ENCODE peak calls at places on chromosomes 4 and X, in seven cellular contexts. One of them, this sample, is unnamed.
A peak's percentile ranks its signal among the peaks of the same experiment; 100 is the strongest.

GRCh38 chrX:118497180-118497814 is 1.7 kb downstream of the DOCK11 start:
- DNase-seq in activated T-helper 1 cell treated with anti-CD3 and anti-CD28 coated beads, Interleukin-12 subunit alpha, Interleukin-12 subunit beta, Interleukin-2, Interleukin-4 antibody, amounts not matched to agents 30 ng/mL and 10 ng/mL and 1 ng/mL, durations not matched to agents 14 hours and 24 hours and 36 hours: peak; percentile 1
- DNase-seq in DND-41: no peak
- DNase-seq in A172: no peak
- DNase-seq in tibial nerve: no peak
- DNase-seq in HFFc6: no peak
- DNase-seq in heart left ventricle: no peak
- DNase-seq in this sample: no peak

GRCh38 chr4:132572210-132572609 is 576.9 kb upstream of the PCDH10 start:
- DNase-seq in activated T-helper 1 cell treated with anti-CD3 and anti-CD28 coated beads, Interleukin-12 subunit alpha, Interleukin-12 subunit beta, Interleukin-2, Interleukin-4 antibody, amounts not matched to agents 30 ng/mL and 10 ng/mL and 1 ng/mL, durations not matched to agents 14 hours and 24 hours and 36 hours: no peak
- DNase-seq in DND-41: no peak
- DNase-seq in A172: peak; percentile 81
- DNase-seq in tibial nerve: no peak
- DNase-seq in HFFc6: peak; percentile 30
- DNase-seq in heart left ventricle: no peak
- DNase-seq in this sample: no peak

GRCh38 chr4:15376145-15376544 is 51.7 kb upstream of the C1QTNF7 start:
- DNase-seq in activated T-helper 1 cell treated with anti-CD3 and anti-CD28 coated beads, Interleukin-12 subunit alpha, Interleukin-12 subunit beta, Interleukin-2, Interleukin-4 antibody, amounts not matched to agents 30 ng/mL and 10 ng/mL and 1 ng/mL, durations not matched to agents 14 hours and 24 hours and 36 hours: no peak
- DNase-seq in DND-41: no peak
- DNase-seq in A172: no peak
- DNase-seq in tibial nerve: no peak
- DNase-seq in HFFc6: no peak
- DNase-seq in heart left ventricle: no peak
- DNase-seq in this sample: no peak

GRCh38 chr4:24920008-24920407 is 7.2 kb upstream of the CCDC149 start:
- DNase-seq in activated T-helper 1 cell treated with anti-CD3 and anti-CD28 coated beads, Interleukin-12 subunit alpha, Interleukin-12 subunit beta, Interleukin-2, Interleukin-4 antibody, amounts not matched to agents 30 ng/mL and 10 ng/mL and 1 ng/mL, durations not matched to agents 14 hours and 24 hours and 36 hours: no peak
- DNase-seq in DND-41: no peak
- DNase-seq in A172: no peak
- DNase-seq in tibial nerve: no peak
- DNase-seq in HFFc6: no peak
- DNase-seq in heart left ventricle: no peak
- DNase-seq in this sample: no peak

GRCh38 chrX:427812-428725 is 41.4 kb upstream of the PPP2R3B start:
- DNase-seq in activated T-helper 1 cell treated with anti-CD3 and anti-CD28 coated beads, Interleukin-12 subunit alpha, Interleukin-12 subunit beta, Interleukin-2, Interleukin-4 antibody, amounts not matched to agents 30 ng/mL and 10 ng/mL and 1 ng/mL, durations not matched to agents 14 hours and 24 hours and 36 hours: no peak
- DNase-seq in DND-41: no peak
- DNase-seq in A172: no peak
- DNase-seq in tibial nerve: no peak
- DNase-seq in HFFc6: peak; percentile 49
- DNase-seq in heart left ventricle: no peak
- DNase-seq in this sample: no peak

GRCh38 chr4:120071192-120071795 is 4.6 kb upstream of the MAD2L1 start:
- DNase-seq in activated T-helper 1 cell treated with anti-CD3 and anti-CD28 coated beads, Interleukin-12 subunit alpha, Interleukin-12 subunit beta, Interleukin-2, Interleukin-4 antibody, amounts not matched to agents 30 ng/mL and 10 ng/mL and 1 ng/mL, durations not matched to agents 14 hours and 24 hours and 36 hours: no peak
- DNase-seq in DND-41: peak; percentile 63
- DNase-seq in A172: peak; percentile 45
- DNase-seq in tibial nerve: no peak
- DNase-seq in HFFc6: peak; percentile 57
- DNase-seq in heart left ventricle: no peak
- DNase-seq in this sample: no peak

GRCh38 chrX:13485167-13485566 is 84.2 kb upstream of the EGFL6 start:
- DNase-seq in activated T-helper 1 cell treated with anti-CD3 and anti-CD28 coated beads, Interleukin-12 subunit alpha, Interleukin-12 subunit beta, Interleukin-2, Interleukin-4 antibody, amounts not matched to agents 30 ng/mL and 10 ng/mL and 1 ng/mL, durations not matched to agents 14 hours and 24 hours and 36 hours: no peak
- DNase-seq in DND-41: no peak
- DNase-seq in A172: peak; percentile 34
- DNase-seq in tibial nerve: no peak
- DNase-seq in HFFc6: no peak
- DNase-seq in heart left ventricle: no peak
- DNase-seq in this sample: no peak

GRCh38 chr4:151025759-151026158 is 10.7 kb upstream of the LRBA start:
- DNase-seq in activated T-helper 1 cell treated with anti-CD3 and anti-CD28 coated beads, Interleukin-12 subunit alpha, Interleukin-12 subunit beta, Interleukin-2, Interleukin-4 antibody, amounts not matched to agents 30 ng/mL and 10 ng/mL and 1 ng/mL, durations not matched to agents 14 hours and 24 hours and 36 hours: no peak
- DNase-seq in DND-41: no peak
- DNase-seq in A172: no peak
- DNase-seq in tibial nerve: no peak
- DNase-seq in HFFc6: no peak
- DNase-seq in heart left ventricle: no peak
- DNase-seq in this sample: no peak

GRCh38 chr4:87311684-87312083 is 11.0 kb downstream of the HSD17B13 start:
- DNase-seq in activated T-helper 1 cell treated with anti-CD3 and anti-CD28 coated beads, Interleukin-12 subunit alpha, Interleukin-12 subunit beta, Interleukin-2, Interleukin-4 antibody, amounts not matched to agents 30 ng/mL and 10 ng/mL and 1 ng/mL, durations not matched to agents 14 hours and 24 hours and 36 hours: no peak
- DNase-seq in DND-41: no peak
- DNase-seq in A172: no peak
- DNase-seq in tibial nerve: no peak
- DNase-seq in HFFc6: no peak
- DNase-seq in heart left ventricle: no peak
- DNase-seq in this sample: no peak

GRCh38 chrX:53262189-53262917 is 19.0 kb downstream of the IQSEC2 start:
- DNase-seq in activated T-helper 1 cell treated with anti-CD3 and anti-CD28 coated beads, Interleukin-12 subunit alpha, Interleukin-12 subunit beta, Interleukin-2, Interleukin-4 antibody, amounts not matched to agents 30 ng/mL and 10 ng/mL and 1 ng/mL, durations not matched to agents 14 hours and 24 hours and 36 hours: no peak
- DNase-seq in DND-41: no peak
- DNase-seq in A172: no peak
- DNase-seq in tibial nerve: no peak
- DNase-seq in HFFc6: no peak
- DNase-seq in heart left ventricle: no peak
- DNase-seq in this sample: no peak

GRCh38 chr4:95362906-95363578 is 185.7 kb downstream of the UNC5C start:
- DNase-seq in activated T-helper 1 cell treated with anti-CD3 and anti-CD28 coated beads, Interleukin-12 subunit alpha, Interleukin-12 subunit beta, Interleukin-2, Interleukin-4 antibody, amounts not matched to agents 30 ng/mL and 10 ng/mL and 1 ng/mL, durations not matched to agents 14 hours and 24 hours and 36 hours: no peak
- DNase-seq in DND-41: no peak
- DNase-seq in A172: peak; percentile 61
- DNase-seq in tibial nerve: no peak
- DNase-seq in HFFc6: no peak
- DNase-seq in heart left ventricle: no peak
- DNase-seq in this sample: no peak

GRCh38 chrX:81291996-81292395 is 90.1 kb downstream of the SH3BGRL start:
- DNase-seq in activated T-helper 1 cell treated with anti-CD3 and anti-CD28 coated beads, Interleukin-12 subunit alpha, Interleukin-12 subunit beta, Interleukin-2, Interleukin-4 antibody, amounts not matched to agents 30 ng/mL and 10 ng/mL and 1 ng/mL, durations not matched to agents 14 hours and 24 hours and 36 hours: no peak
- DNase-seq in DND-41: no peak
- DNase-seq in A172: no peak
- DNase-seq in tibial nerve: no peak
- DNase-seq in HFFc6: no peak
- DNase-seq in heart left ventricle: no peak
- DNase-seq in this sample: no peak

GRCh38 chrX:16786791-16787735 is 797 bp downstream of the TXLNG start:
- DNase-seq in activated T-helper 1 cell treated with anti-CD3 and anti-CD28 coated beads, Interleukin-12 subunit alpha, Interleukin-12 subunit beta, Interleukin-2, Interleukin-4 antibody, amounts not matched to agents 30 ng/mL and 10 ng/mL and 1 ng/mL, durations not matched to agents 14 hours and 24 hours and 36 hours: peak; percentile 10
- DNase-seq in DND-41: peak; percentile 37
- DNase-seq in A172: no peak
- DNase-seq in tibial nerve: no peak
- DNase-seq in HFFc6: peak; percentile 0
- DNase-seq in heart left ventricle: peak; percentile 36
- DNase-seq in this sample: no peak

GRCh38 chr4:125187621-125188176 is 127.1 kb upstream of the FAT4 start:
- DNase-seq in activated T-helper 1 cell treated with anti-CD3 and anti-CD28 coated beads, Interleukin-12 subunit alpha, Interleukin-12 subunit beta, Interleukin-2, Interleukin-4 antibody, amounts not matched to agents 30 ng/mL and 10 ng/mL and 1 ng/mL, durations not matched to agents 14 hours and 24 hours and 36 hours: no peak
- DNase-seq in DND-41: no peak
- DNase-seq in A172: peak; percentile 92
- DNase-seq in tibial nerve: no peak
- DNase-seq in HFFc6: peak; percentile 78
- DNase-seq in heart left ventricle: peak; percentile 54
- DNase-seq in this sample: peak; percentile 70

GRCh38 chr4:88792821-88793220 is 95.2 kb upstream of the NAP1L5 start:
- DNase-seq in activated T-helper 1 cell treated with anti-CD3 and anti-CD28 coated beads, Interleukin-12 subunit alpha, Interleukin-12 subunit beta, Interleukin-2, Interleukin-4 antibody, amounts not matched to agents 30 ng/mL and 10 ng/mL and 1 ng/mL, durations not matched to agents 14 hours and 24 hours and 36 hours: no peak
- DNase-seq in DND-41: no peak
- DNase-seq in A172: peak; percentile 6
- DNase-seq in tibial nerve: no peak
- DNase-seq in HFFc6: peak; percentile 29
- DNase-seq in heart left ventricle: no peak
- DNase-seq in this sample: no peak

GRCh38 chr4:183591301-183591700 is 67.7 kb downstream of the RWDD4 start:
- DNase-seq in activated T-helper 1 cell treated with anti-CD3 and anti-CD28 coated beads, Interleukin-12 subunit alpha, Interleukin-12 subunit beta, Interleukin-2, Interleukin-4 antibody, amounts not matched to agents 30 ng/mL and 10 ng/mL and 1 ng/mL, durations not matched to agents 14 hours and 24 hours and 36 hours: no peak
- DNase-seq in DND-41: no peak
- DNase-seq in A172: peak; percentile 8
- DNase-seq in tibial nerve: no peak
- DNase-seq in HFFc6: peak; percentile 82
- DNase-seq in heart left ventricle: no peak
- DNase-seq in this sample: no peak

GRCh38 chr4:113293043-113293560 is 243.6 kb downstream of the ANK2 start:
- DNase-seq in activated T-helper 1 cell treated with anti-CD3 and anti-CD28 coated beads, Interleukin-12 subunit alpha, Interleukin-12 subunit beta, Interleukin-2, Interleukin-4 antibody, amounts not matched to agents 30 ng/mL and 10 ng/mL and 1 ng/mL, durations not matched to agents 14 hours and 24 hours and 36 hours: no peak
- DNase-seq in DND-41: no peak
- DNase-seq in A172: no peak
- DNase-seq in tibial nerve: no peak
- DNase-seq in HFFc6: peak; percentile 47
- DNase-seq in heart left ventricle: peak; percentile 45
- DNase-seq in this sample: peak; percentile 33

GRCh38 chr4:39502034-39502658 is 25.1 kb downstream of the UGDH start:
- DNase-seq in activated T-helper 1 cell treated with anti-CD3 and anti-CD28 coated beads, Interleukin-12 subunit alpha, Interleukin-12 subunit beta, Interleukin-2, Interleukin-4 antibody, amounts not matched to agents 30 ng/mL and 10 ng/mL and 1 ng/mL, durations not matched to agents 14 hours and 24 hours and 36 hours: no peak
- DNase-seq in DND-41: no peak
- DNase-seq in A172: peak; percentile 45
- DNase-seq in tibial nerve: no peak
- DNase-seq in HFFc6: peak; percentile 77
- DNase-seq in heart left ventricle: no peak
- DNase-seq in this sample: peak; percentile 67

GRCh38 chr4:8794491-8794890 is 77.1 kb downstream of the HMX1 start:
- DNase-seq in activated T-helper 1 cell treated with anti-CD3 and anti-CD28 coated beads, Interleukin-12 subunit alpha, Interleukin-12 subunit beta, Interleukin-2, Interleukin-4 antibody, amounts not matched to agents 30 ng/mL and 10 ng/mL and 1 ng/mL, durations not matched to agents 14 hours and 24 hours and 36 hours: no peak
- DNase-seq in DND-41: no peak
- DNase-seq in A172: no peak
- DNase-seq in tibial nerve: no peak
- DNase-seq in HFFc6: no peak
- DNase-seq in heart left ventricle: no peak
- DNase-seq in this sample: no peak

GRCh38 chrX:30301977-30302376 is 7.2 kb downstream of the NR0B1 start:
- DNase-seq in activated T-helper 1 cell treated with anti-CD3 and anti-CD28 coated beads, Interleukin-12 subunit alpha, Interleukin-12 subunit beta, Interleukin-2, Interleukin-4 antibody, amounts not matched to agents 30 ng/mL and 10 ng/mL and 1 ng/mL, durations not matched to agents 14 hours and 24 hours and 36 hours: no peak
- DNase-seq in DND-41: no peak
- DNase-seq in A172: no peak
- DNase-seq in tibial nerve: no peak
- DNase-seq in HFFc6: no peak
- DNase-seq in heart left ventricle: no peak
- DNase-seq in this sample: no peak

GRCh38 chr4:153257966-153258365 is 53.7 kb downstream of the TRIM2 start:
- DNase-seq in activated T-helper 1 cell treated with anti-CD3 and anti-CD28 coated beads, Interleukin-12 subunit alpha, Interleukin-12 subunit beta, Interleukin-2, Interleukin-4 antibody, amounts not matched to agents 30 ng/mL and 10 ng/mL and 1 ng/mL, durations not matched to agents 14 hours and 24 hours and 36 hours: no peak
- DNase-seq in DND-41: no peak
- DNase-seq in A172: no peak
- DNase-seq in tibial nerve: no peak
- DNase-seq in HFFc6: peak; percentile 24
- DNase-seq in heart left ventricle: no peak
- DNase-seq in this sample: no peak

GRCh38 chr4:113674251-113674650 is 87.3 kb downstream of the CAMK2D start:
- DNase-seq in activated T-helper 1 cell treated with anti-CD3 and anti-CD28 coated beads, Interleukin-12 subunit alpha, Interleukin-12 subunit beta, Interleukin-2, Interleukin-4 antibody, amounts not matched to agents 30 ng/mL and 10 ng/mL and 1 ng/mL, durations not matched to agents 14 hours and 24 hours and 36 hours: no peak
- DNase-seq in DND-41: no peak
- DNase-seq in A172: no peak
- DNase-seq in tibial nerve: no peak
- DNase-seq in HFFc6: no peak
- DNase-seq in heart left ventricle: peak; percentile 35
- DNase-seq in this sample: no peak

GRCh38 chr4:5361968-5362367 is 310.7 kb downstream of the STK32B start:
- DNase-seq in activated T-helper 1 cell treated with anti-CD3 and anti-CD28 coated beads, Interleukin-12 subunit alpha, Interleukin-12 subunit beta, Interleukin-2, Interleukin-4 antibody, amounts not matched to agents 30 ng/mL and 10 ng/mL and 1 ng/mL, durations not matched to agents 14 hours and 24 hours and 36 hours: no peak
- DNase-seq in DND-41: peak; percentile 26
- DNase-seq in A172: no peak
- DNase-seq in tibial nerve: no peak
- DNase-seq in HFFc6: no peak
- DNase-seq in heart left ventricle: no peak
- DNase-seq in this sample: no peak

GRCh38 chr4:71784569-71785197 is 804 bp upstream of the GC start:
- DNase-seq in activated T-helper 1 cell treated with anti-CD3 and anti-CD28 coated beads, Interleukin-12 subunit alpha, Interleukin-12 subunit beta, Interleukin-2, Interleukin-4 antibody, amounts not matched to agents 30 ng/mL and 10 ng/mL and 1 ng/mL, durations not matched to agents 14 hours and 24 hours and 36 hours: no peak
- DNase-seq in DND-41: no peak
- DNase-seq in A172: no peak
- DNase-seq in tibial nerve: no peak
- DNase-seq in HFFc6: no peak
- DNase-seq in heart left ventricle: no peak
- DNase-seq in this sample: no peak

GRCh38 chr4:30860983-30861382 is 140.8 kb downstream of the PCDH7 start:
- DNase-seq in activated T-helper 1 cell treated with anti-CD3 and anti-CD28 coated beads, Interleukin-12 subunit alpha, Interleukin-12 subunit beta, Interleukin-2, Interleukin-4 antibody, amounts not matched to agents 30 ng/mL and 10 ng/mL and 1 ng/mL, durations not matched to agents 14 hours and 24 hours and 36 hours: no peak
- DNase-seq in DND-41: no peak
- DNase-seq in A172: no peak
- DNase-seq in tibial nerve: no peak
- DNase-seq in HFFc6: no peak
- DNase-seq in heart left ventricle: no peak
- DNase-seq in this sample: no peak

GRCh38 chrX:49840679-49841078 is 11.6 kb downstream of the PAGE4 start:
- DNase-seq in activated T-helper 1 cell treated with anti-CD3 and anti-CD28 coated beads, Interleukin-12 subunit alpha, Interleukin-12 subunit beta, Interleukin-2, Interleukin-4 antibody, amounts not matched to agents 30 ng/mL and 10 ng/mL and 1 ng/mL, durations not matched to agents 14 hours and 24 hours and 36 hours: peak; percentile 1
- DNase-seq in DND-41: peak; percentile 32
- DNase-seq in A172: peak; percentile 65
- DNase-seq in tibial nerve: no peak
- DNase-seq in HFFc6: peak; percentile 56
- DNase-seq in heart left ventricle: peak; percentile 73
- DNase-seq in this sample: no peak